ENCODE peak calls at places on chromosomes 3 and 15, in seven cellular contexts. G is NCI-H1436; N is activated CD4-positive, alpha-beta T cell treated with anti-CD3 and anti-CD28 coated beads, Interleukin-2, amount 50 U/mL, for 1 hour; J is H54; M is OCI-LY7; Y is aorta; S is NCI-H2081. A is an unnamed sample.

GRCh38 chr15:91954211-91954804 is 100.8 kb downstream of the SLCO3A1 start:
- DNase-seq in G (no peak), N (no peak), J (no peak), M (no peak), Y (no peak), S (peak), A (peak)

GRCh38 chr15:40511472-40512133 is 40.8 kb downstream of the CHST14 start:
- DNase-seq in G (no peak), N (no peak), J (peak), M (no peak), Y (peak), S (no peak), A (peak)

GRCh38 chr15:48644827-48645557 is 517 bp downstream of the FBN1 start:
- DNase-seq in G (no peak), N (no peak), J (peak), M (no peak), Y (peak), S (no peak), A (peak)

GRCh38 chr3:195117978-195118581 is 152.9 kb downstream of the XXYLT1 start:
- DNase-seq in G (no peak), N (no peak), J (no peak), M (no peak), Y (no peak), S (no peak), A (peak)

GRCh38 chr15:37008205-37008604 is 92.1 kb downstream of the MEIS2 start:
- DNase-seq in G (no peak), N (no peak), J (no peak), M (no peak), Y (no peak), S (no peak), A (no peak)

GRCh38 chr15:24318981-24319380 is 356.6 kb upstream of the NPAP1 start:
- DNase-seq in G (no peak), N (no peak), J (no peak), M (no peak), Y (no peak), S (no peak), A (no peak)

GRCh38 chr3:70053293-70053692 is 53.8 kb downstream of the SAMMSON start:
- DNase-seq in G (no peak), N (no peak), J (no peak), M (no peak), Y (no peak), S (no peak), A (no peak)

GRCh38 chr3:57555316-57555715 is 758 bp upstream of the PDE12 start:
- DNase-seq in G (no peak), N (no peak), J (no peak), M (no peak), Y (no peak), S (no peak), A (no peak)

GRCh38 chr3:141237701-141238521 is 6.3 kb downstream of the PXYLP1 start:
- DNase-seq in G (peak), N (no peak), J (no peak), M (no peak), Y (no peak), S (peak), A (no peak)

GRCh38 chr3:11558461-11558903 is 85.2 kb downstream of the VGLL4 start:
- DNase-seq in G (no peak), N (no peak), J (no peak), M (no peak), Y (peak), S (no peak), A (no peak)

GRCh38 chr3:23312866-23313265 is 109.7 kb downstream of the UBE2E2 start:
- DNase-seq in G (no peak), N (no peak), J (no peak), M (no peak), Y (no peak), S (no peak), A (no peak)

GRCh38 chr3:141650783-141651182 is 87.3 kb upstream of the RNF7 start:
- DNase-seq in G (no peak), N (no peak), J (no peak), M (no peak), Y (no peak), S (no peak), A (no peak)

GRCh38 chr3:78895528-78895927 is 872.3 kb downstream of the ROBO1 start:
- DNase-seq in G (no peak), N (no peak), J (no peak), M (no peak), Y (no peak), S (no peak), A (no peak)

GRCh38 chr15:99121207-99121606 is 16.3 kb downstream of the SYNM start:
- DNase-seq in G (no peak), N (no peak), J (no peak), M (no peak), Y (no peak), S (no peak), A (no peak)

GRCh38 chr15:90807687-90808086 is 60.7 kb upstream of the FURIN start:
- DNase-seq in G (no peak), N (no peak), J (no peak), M (no peak), Y (no peak), S (no peak), A (no peak)

GRCh38 chr15:25740438-25741252 is 122.5 kb downstream of the ATP10A start:
- DNase-seq in G (no peak), N (no peak), J (no peak), M (no peak), Y (no peak), S (peak), A (no peak)

GRCh38 chr15:38401101-38401500 is 52.8 kb upstream of the FAM98B start:
- DNase-seq in G (no peak), N (no peak), J (no peak), M (no peak), Y (no peak), S (no peak), A (no peak)

GRCh38 chr3:113933746-113934145 is 14.1 kb upstream of the ZDHHC23 start:
- DNase-seq in G (no peak), N (no peak), J (no peak), M (no peak), Y (no peak), S (no peak), A (no peak)

A was measured in mucosa of descending colon.